ENCODE peak calls at places on chromosomes 16 and 17, in six cellular contexts. Y, T, Q, D, B and H are unnamed samples.
A peak's percentile ranks its signal among the peaks of the same experiment; 100 is the strongest.

GRCh38 chr17:77254961-77255741 is 114.4 kb downstream of the SEC14L1 start:
- DNase-seq in Y (no peak), T (peak; percentile 89), Q (no peak), D (peak; percentile 82), B (no peak), H (peak; percentile 91)

GRCh38 chr16:27361987-27362386 is 40.0 kb upstream of the IL21R start:
- DNase-seq in Y (no peak), T (no peak), Q (no peak), D (no peak), B (no peak), H (no peak)

GRCh38 chr16:24036614-24037013 is 200.8 kb downstream of the PRKCB start:
- DNase-seq in Y (no peak), T (peak; percentile 29), Q (no peak), D (no peak), B (peak; percentile 49), H (peak; percentile 26)

GRCh38 chr17:47785538-47786123 is 36.0 kb downstream of the OSBPL7 start:
- DNase-seq in Y (no peak), T (no peak), Q (no peak), D (no peak), B (no peak), H (no peak)

GRCh38 chr17:30244853-30245385 is 9.4 kb upstream of the SLC6A4 start:
- DNase-seq in Y (no peak), T (no peak), Q (no peak), D (no peak), B (no peak), H (no peak)

GRCh38 chr17:30812218-30813177 is 12.0 kb downstream of the CRLF3 start:
- DNase-seq in Y (no peak), T (no peak), Q (no peak), D (no peak), B (no peak), H (peak; percentile 62)

GRCh38 chr17:42402121-42402516 is 13.9 kb upstream of the STAT3 start:
- DNase-seq in Y (no peak), T (no peak), Q (no peak), D (no peak), B (peak; percentile 57), H (no peak)

GRCh38 chr16:12723681-12724080 is 80.0 kb downstream of the CPPED1 start:
- DNase-seq in Y (no peak), T (no peak), Q (no peak), D (no peak), B (no peak), H (no peak)

GRCh38 chr17:10616502-10617119 is 40.5 kb downstream of the MYH3 start:
- DNase-seq in Y (peak; percentile 75), T (peak; percentile 83), Q (peak; percentile 75), D (peak; percentile 83), B (peak; percentile 81), H (no peak)

GRCh38 chr17:31549525-31550388 is 158.3 kb downstream of the RAB11FIP4 start:
- DNase-seq in Y (peak; percentile 92), T (peak; percentile 82), Q (peak; percentile 93), D (peak; percentile 95), B (peak; percentile 95), H (peak; percentile 85)

GRCh38 chr16:22314661-22315626 is 17.7 kb downstream of the POLR3E start:
- DNase-seq in Y (no peak), T (no peak), Q (peak; percentile 7), D (no peak), B (no peak), H (peak; percentile 91)
- H3K27ac ChIP-seq in Y (no peak overlapping the region), T (no peak overlapping the region), Q (no peak overlapping the region), D (no peak overlapping the region), B (no peak overlapping the region), H (no peak overlapping the region)

GRCh38 chr16:84643677-84644076 is 4.6 kb upstream of the KLHL36 start:
- DNase-seq in Y (no peak), T (no peak), Q (no peak), D (no peak), B (no peak), H (peak; percentile 74)
- H3K4me1 ChIP-seq in Y (peaks cover 45% of the 10 kb centered on the region), T (peaks cover 3% of the 10 kb centered on the region), Q (peaks cover 7% of the 10 kb centered on the region), D (peaks cover 29% of the 10 kb centered on the region), B (peaks cover 14% of the 10 kb centered on the region), H (peaks cover 30% of the 10 kb centered on the region)

DNA sequence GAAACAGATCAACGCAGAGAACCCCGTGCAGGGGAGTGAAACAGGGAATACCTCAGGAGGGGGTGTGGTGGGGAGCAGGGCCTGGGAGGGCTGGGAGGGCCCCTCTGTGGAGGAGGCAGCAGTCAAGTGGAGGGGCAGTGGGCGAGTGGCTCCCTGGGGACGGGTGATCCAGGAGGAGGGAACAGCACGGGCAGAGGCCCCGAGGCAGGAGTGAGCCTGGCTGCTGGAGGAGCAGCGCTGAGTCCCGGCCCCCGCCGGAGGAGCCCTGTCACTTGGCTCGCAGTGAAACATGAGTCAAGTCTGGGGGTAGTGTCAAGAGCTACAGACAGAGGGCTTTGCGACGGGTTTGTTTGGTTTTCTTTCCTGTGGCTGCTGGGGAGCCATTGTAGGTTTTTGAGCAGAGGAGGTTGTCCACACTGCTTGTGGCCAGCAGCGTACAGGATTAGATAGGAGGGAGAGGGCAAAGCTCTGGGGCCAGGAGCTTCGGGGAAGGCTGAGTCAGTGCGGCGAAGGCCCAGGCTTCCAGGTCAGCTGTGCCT is 115.7 kb upstream of the CIBAR2 start:
- DNase-seq in Y (no peak), T (no peak), Q (peak; percentile 61), D (no peak), B (no peak), H (no peak)
- TF ChIP-seq CTCF in Y (no peak), T (no peak), Q (no peak), D (no peak), B (no peak), H (peak; percentile 16)

DNA sequence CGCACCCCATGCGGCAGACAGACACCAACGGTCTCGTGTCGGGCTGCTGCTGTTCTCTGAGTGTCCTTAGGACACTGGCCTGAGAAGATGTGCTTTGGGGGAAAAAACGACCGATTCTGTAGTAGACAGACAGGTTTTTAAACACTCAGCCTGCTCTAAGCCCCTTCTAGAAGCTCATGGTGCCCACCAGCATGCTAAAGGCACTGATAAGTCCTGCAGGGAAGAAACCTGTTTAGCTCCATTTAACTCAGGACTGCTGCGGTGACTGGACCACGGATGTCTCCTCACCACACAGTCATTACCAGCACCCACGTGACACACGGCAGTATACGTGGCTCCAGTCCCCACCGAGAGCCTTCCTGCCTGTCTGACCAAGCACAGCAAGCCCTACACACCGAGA is 19.1 kb upstream of the APRT start:
- DNase-seq in Y (no peak), T (no peak), Q (no peak), D (no peak), B (no peak), H (no peak)
- H3K27ac ChIP-seq in Y (no peak overlapping the region), T (no peak overlapping the region), Q (no peak overlapping the region), D (no peak overlapping the region), B (peak overlapping the region; percentile 15), H (no peak overlapping the region)

GRCh38 chr17:60372790-60373483 is 19.0 kb downstream of the USP32 start:
- DNase-seq in Y (no peak), T (no peak), Q (no peak), D (no peak), B (no peak), H (peak; percentile 68)

GRCh38 chr17:60371416-60371815 is 20.5 kb downstream of the USP32 start:
- DNase-seq in Y (no peak), T (no peak), Q (no peak), D (no peak), B (no peak), H (no peak)

GRCh38 chr17:60371818-60372510 is 20.0 kb downstream of the USP32 start:
- DNase-seq in Y (no peak), T (no peak), Q (no peak), D (no peak), B (no peak), H (peak; percentile 11)

GRCh38 chr17:60364006-60364405 is 27.9 kb downstream of the USP32 start:
- DNase-seq in Y (no peak), T (no peak), Q (no peak), D (no peak), B (no peak), H (no peak)

DNA sequence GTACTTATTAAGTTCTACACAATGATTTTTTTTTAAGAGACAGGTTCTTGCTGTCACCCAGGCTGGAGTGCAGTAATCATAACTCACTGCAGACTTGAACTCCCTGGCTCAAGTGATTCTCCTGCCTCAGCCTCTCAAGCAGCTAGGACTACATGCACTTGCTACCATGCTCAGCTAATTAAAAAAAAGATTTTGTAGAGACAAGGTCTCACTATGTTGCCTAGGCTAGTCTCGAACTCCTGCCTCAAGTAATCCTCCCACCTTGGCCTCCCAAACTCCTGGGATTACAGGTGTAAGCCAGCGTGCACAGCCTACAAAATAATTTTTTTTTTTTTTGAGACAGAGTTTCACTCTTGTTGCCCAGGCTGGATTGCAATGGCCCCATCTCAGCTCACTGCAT is 22.2 kb downstream of the USP32 start:
- DNase-seq in Y (no peak), T (no peak), Q (no peak), D (no peak), B (no peak), H (no peak)
- H3K4me1 ChIP-seq in Y (peaks cover 3% of the 10 kb centered on the region), T (peaks cover 2% of the 10 kb centered on the region), Q (no peaks in the 10 kb centered on the region), D (peaks cover 10% of the 10 kb centered on the region), B (no peaks in the 10 kb centered on the region), H (peaks cover 15% of the 10 kb centered on the region)

DNA sequence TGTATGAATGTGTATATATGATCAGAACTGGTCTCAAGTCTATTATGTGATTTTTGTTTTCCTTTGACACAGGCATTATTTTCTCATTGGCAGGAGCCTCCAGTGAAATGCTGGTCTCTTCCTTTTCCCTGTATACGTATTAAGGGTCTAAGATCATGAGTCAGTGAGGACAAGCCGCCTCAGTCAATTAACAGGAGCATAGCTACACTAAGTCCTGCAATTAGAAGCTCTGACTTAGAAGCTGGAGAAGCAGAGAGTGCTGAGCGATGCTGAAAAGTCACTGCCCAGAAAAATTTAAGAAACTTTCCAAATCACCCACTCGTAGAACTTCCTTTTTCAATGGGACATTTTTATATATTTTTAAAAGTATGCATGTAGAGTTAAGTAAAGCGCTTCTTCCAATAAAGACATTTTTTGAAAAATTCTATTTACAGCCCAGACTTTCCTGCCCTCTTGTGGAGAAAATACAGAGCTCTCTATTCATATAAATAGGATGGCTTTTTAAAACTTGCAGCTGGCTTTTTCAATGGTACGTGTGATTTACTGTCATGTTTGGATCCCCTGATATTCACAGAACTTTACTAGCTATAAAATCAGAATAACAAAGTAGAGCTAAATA is 70.1 kb upstream of the PSMD7 start:
- DNase-seq in Y (no peak), T (peak; percentile 16), Q (no peak), D (no peak), B (no peak), H (no peak)
- TF ChIP-seq CTCF in Y (peak; percentile 31), T (peak; percentile 61), Q (peak; percentile 12), D (peak; percentile 42), B (peak; percentile 18), H (peak; percentile 61)